ENCODE peak calls at places on chromosomes 1 and 21, in six cellular contexts. M is NB4; F is astrocyte of the spinal cord; X is CD4-positive, CD25-positive, alpha-beta regulatory T cell; H is BE2C; A is fibroblast of lung. T is an unnamed sample.

GRCh38 chr1:152505083-152505482 is 5.5 kb upstream of the LCE5A start:
- DNase-seq in M (no peak), F (no peak), A (no peak), X (no peak), H (no peak), T (no peak)

GRCh38 chr21:46115441-46116188 is 17.7 kb downstream of the COL6A2 start:
- DNase-seq in M (no peak), A (no peak), H (peak; percentile 3), X (no peak), F (no peak), T (no peak)

GRCh38 chr21:32562426-32562825 is 22.9 kb downstream of the TCP10L start:
- DNase-seq in X (peak; percentile 37), H (peak; percentile 19), M (no peak), F (peak; percentile 71), A (peak; percentile 67), T (peak; percentile 31)

GRCh38 chr1:174964261-174964984 is 35.3 kb upstream of the CACYBP start:
- DNase-seq in X (peak; percentile 84), F (no peak), M (peak; percentile 91), H (no peak), A (peak; percentile 25), T (no peak)

GRCh38 chr21:31161157-31161556 is 122.9 kb upstream of the KRTAP19-8 start:
- DNase-seq in H (peak; percentile 37), F (peak; percentile 50), M (no peak), A (peak; percentile 78), X (no peak), T (no peak)

GRCh38 chr1:6832789-6833188 is 47.5 kb downstream of the CAMTA1 start:
- DNase-seq in H (no peak), X (no peak), F (no peak), M (no peak), A (no peak), T (no peak)

GRCh38 chr1:168467452-168467851 is 76.3 kb downstream of the XCL2 start:
- DNase-seq in A (peak; percentile 48), H (no peak), M (no peak), X (peak; percentile 78), F (no peak), T (no peak)

GRCh38 chr1:56284933-56285332 is 294.4 kb downstream of the PLPP3 start:
- DNase-seq in A (peak; percentile 74), X (no peak), M (no peak), F (peak; percentile 23), H (no peak), T (peak; percentile 28)

GRCh38 chr1:93152835-93153234 is 27.4 kb downstream of the TMED5 start:
- DNase-seq in X (no peak), H (no peak), M (no peak), A (no peak), F (no peak), T (no peak)

GRCh38 chr21:24217141-24217540 is 1390.1 kb downstream of the MRPL39 start:
- DNase-seq in X (no peak), A (peak; percentile 1), F (no peak), H (no peak), M (no peak), T (no peak)

GRCh38 chr1:171834831-171835230 is 6.5 kb upstream of the DNM3 start:
- DNase-seq in X (no peak), F (no peak), H (no peak), A (no peak), M (no peak), T (no peak)

GRCh38 chr1:23282967-23283366 is 61.1 kb downstream of the HNRNPR start:
- DNase-seq in M (peak; percentile 82), H (no peak), F (peak; percentile 74), A (peak; percentile 82), X (no peak), T (peak; percentile 46)

GRCh38 chr1:47179023-47179987 is 10.5 kb downstream of the PDZK1IP1 start:
- DNase-seq in F (peak; percentile 93), H (peak; percentile 85), A (peak; percentile 91), X (peak; percentile 78), M (peak; percentile 87), T (peak; percentile 70)

GRCh38 chr1:207866471-207867135 is 44.3 kb downstream of the CD34 start:
- DNase-seq in H (no peak), X (peak; percentile 34), A (no peak), F (no peak), M (peak; percentile 46), T (no peak)

GRCh38 chr1:6426321-6426971 is 1.9 kb downstream of the ESPN start:
- DNase-seq in X (no peak), M (no peak), A (no peak), F (no peak), H (no peak), T (no peak)

GRCh38 chr1:69290266-69290665 is 277.5 kb upstream of the LRRC7 start:
- DNase-seq in M (no peak), H (no peak), X (no peak), A (peak; percentile 60), F (peak; percentile 5), T (no peak)

GRCh38 chr1:178119623-178120022 is 25.7 kb downstream of the RASAL2 start:
- DNase-seq in X (no peak), A (no peak), F (no peak), M (peak; percentile 92), H (no peak), T (no peak)

GRCh38 chr1:70468180-70468579 is 57.1 kb downstream of the CTH start:
- DNase-seq in F (no peak), M (no peak), A (no peak), H (no peak), X (no peak), T (no peak)

GRCh38 chr1:154697710-154698109 is 89.7 kb upstream of the ADAR start:
- DNase-seq in F (no peak), H (no peak), M (no peak), X (no peak), A (peak; percentile 45), T (no peak)

GRCh38 chr1:160767417-160768294 is 28.3 kb upstream of the LY9 start:
- DNase-seq in H (no peak), F (no peak), A (no peak), X (peak; percentile 52), M (peak; percentile 11), T (no peak)

GRCh38 chr1:160773088-160773487 is 22.9 kb upstream of the LY9 start:
- DNase-seq in A (no peak), F (no peak), H (no peak), M (no peak), X (no peak), T (no peak)

GRCh38 chr1:160763993-160764392 is 24.9 kb downstream of the SLAMF7 start:
- DNase-seq in H (no peak), A (no peak), M (no peak), F (no peak), X (no peak), T (no peak)

DNA sequence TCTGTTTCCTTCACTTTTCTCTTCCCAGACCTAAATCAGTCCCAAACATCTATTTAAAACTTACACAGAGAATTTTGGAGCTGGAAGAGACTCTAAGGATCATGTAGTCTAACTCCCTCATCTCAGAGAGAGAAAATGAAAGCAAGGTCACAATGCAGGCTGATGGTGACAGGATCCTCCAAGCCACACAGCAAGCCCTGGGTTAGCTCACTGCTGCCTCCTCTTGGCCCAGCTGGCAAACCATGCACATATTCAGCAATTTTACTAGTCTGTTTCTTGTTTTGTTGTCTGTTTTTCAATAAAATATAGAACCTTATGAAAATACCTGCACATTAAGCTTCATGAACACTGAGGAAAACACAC is 27.7 kb upstream of the LY9 start:
- DNase-seq in A (no peak), H (no peak), X (peak; percentile 93), F (no peak), M (peak; percentile 68), T (no peak)
- H3K4me3 ChIP-seq in A (no peak overlapping the region), H (peak overlapping the region; percentile 23), X (peak overlapping the region; percentile 83), F (no peak overlapping the region), M (no peak overlapping the region), T (no peak overlapping the region)

GRCh38 chr21:43867332-43867703 is 2.3 kb downstream of the AGPAT3 start:
- DNase-seq in M (no peak), A (no peak), H (no peak), F (no peak), X (no peak), T (no peak)

GRCh38 chr21:43871487-43871886 is 6.5 kb downstream of the AGPAT3 start:
- DNase-seq in H (no peak), X (no peak), A (no peak), F (no peak), M (no peak), T (no peak)

GRCh38 chr21:43868461-43868860 is 3.4 kb downstream of the AGPAT3 start:
- DNase-seq in X (no peak), M (no peak), A (no peak), H (no peak), F (no peak), T (no peak)

GRCh38 chr21:43867936-43868335 is 2.9 kb downstream of the AGPAT3 start:
- DNase-seq in M (no peak), A (no peak), F (no peak), X (no peak), H (no peak), T (no peak)

GRCh38 chr21:43869486-43870325 is 4.7 kb downstream of the AGPAT3 start:
- DNase-seq in A (no peak), M (no peak), H (no peak), F (no peak), X (no peak), T (no peak)
- H3K4me3 ChIP-seq in A (no peak overlapping the region), M (no peak overlapping the region), H (no peak overlapping the region), F (no peak overlapping the region), X (no peak overlapping the region), T (no peak overlapping the region)

DNA sequence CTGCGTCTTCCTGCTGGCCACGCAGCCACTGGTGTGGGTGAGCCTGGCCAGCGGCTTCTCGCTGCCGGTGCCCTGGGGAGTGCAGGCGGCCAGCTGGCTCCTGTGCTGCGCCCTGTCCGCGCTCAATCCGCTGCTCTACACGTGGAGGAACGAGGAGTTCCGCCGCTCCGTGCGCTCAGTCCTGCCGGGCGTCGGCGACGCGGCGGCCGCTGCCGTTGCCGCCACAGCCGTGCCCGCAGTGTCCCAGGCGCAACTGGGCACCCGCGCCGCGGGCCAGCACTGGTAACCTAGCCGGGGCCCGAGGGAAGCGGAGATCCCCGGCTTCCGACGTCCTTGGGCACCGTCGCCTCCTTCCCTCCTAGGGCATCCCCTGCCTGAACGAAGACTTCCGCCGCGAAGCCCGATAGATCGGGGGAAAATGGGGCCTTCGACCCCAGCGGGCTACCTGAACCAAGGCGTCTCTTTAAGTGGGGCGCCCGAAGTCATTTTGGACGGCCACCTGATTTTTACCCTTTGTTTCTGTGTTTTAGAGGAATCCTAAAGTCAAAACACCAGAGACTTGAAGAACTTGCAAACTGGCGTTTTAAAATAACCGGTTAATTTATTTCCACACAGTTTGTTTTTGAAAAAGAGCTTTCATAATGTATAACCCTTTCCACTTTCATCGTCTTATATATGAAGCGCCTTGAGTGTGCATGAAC is 2.0 kb downstream of the GPR88 start:
- DNase-seq in H (no peak), F (peak; percentile 25), X (no peak), M (peak; percentile 61), A (peak; percentile 47), T (no peak)
- H3K4me3 ChIP-seq in H (peak overlapping the region; percentile 32), F (peak overlapping the region; percentile 21), X (no peak overlapping the region), M (no peak overlapping the region), A (peak overlapping the region; percentile 39), T (peak overlapping the region; percentile 50)

DNA sequence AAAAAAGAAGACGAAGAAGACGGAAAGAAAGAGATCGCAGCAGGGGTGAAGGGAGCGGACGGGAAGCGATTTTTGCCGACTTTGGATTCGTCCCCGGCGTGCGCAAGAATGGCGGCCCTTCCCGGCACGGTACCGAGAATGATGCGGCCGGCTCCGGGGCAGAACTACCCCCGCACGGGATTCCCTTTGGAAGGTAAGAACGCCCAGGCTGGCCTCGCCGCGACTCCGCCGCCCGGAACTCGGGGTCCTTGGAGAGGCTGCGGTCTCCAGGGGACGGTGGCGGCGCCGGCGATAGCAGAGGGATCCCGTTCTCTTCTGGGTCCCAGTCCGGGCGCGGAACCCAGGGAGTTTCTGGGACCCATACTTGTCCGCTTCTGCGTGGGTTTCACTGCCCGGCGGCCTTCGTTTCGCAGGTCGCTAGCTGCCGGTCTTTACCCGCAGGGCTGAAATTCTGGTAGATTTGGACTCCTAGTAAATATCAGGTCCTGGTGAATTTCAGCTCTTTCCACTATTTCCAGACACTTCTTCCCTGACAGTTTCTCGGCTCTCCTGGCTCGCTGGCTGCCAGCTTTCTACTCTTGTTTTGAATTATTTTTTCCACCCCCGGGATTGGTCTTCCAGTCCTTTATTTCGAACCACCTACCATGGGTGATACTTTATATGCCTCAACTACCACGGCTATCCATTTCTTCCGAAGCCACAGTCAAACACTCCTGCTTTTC is 1.0 kb downstream of the PAX7 start:
- DNase-seq in F (no peak), M (no peak), X (no peak), H (no peak), A (no peak), T (no peak)
- H3K4me3 ChIP-seq in F (no peak overlapping the region), M (no peak overlapping the region), X (no peak overlapping the region), H (no peak overlapping the region), A (no peak overlapping the region), T (peak overlapping the region; percentile 30)

T was measured in skeletal muscle cell.